ENCODE peak calls at places on chromosomes 5 and 9, in ten cellular contexts. E, P, O, Z, H, R, N, M, X and V are unnamed samples.

GRCh38 chr9:93902051-93902779 is 52.9 kb downstream of the BARX1 start:
- DNase-seq in E (no peak), P (no peak), O (no peak), Z (no peak), H (no peak), R (no peak), N (no peak), M (no peak), X (no peak), V (no peak)

GRCh38 chr5:74576941-74577456 is 63.5 kb downstream of the ENC1 start:
- DNase-seq in E (peak; percentile 34), P (peak; percentile 63), O (no peak), Z (peak; percentile 62), H (no peak), R (no peak), N (no peak), M (peak; percentile 70), X (no peak), V (no peak)

GRCh38 chr5:142319105-142319504 is 5.7 kb downstream of the SPRY4 start:
- DNase-seq in E (no peak), P (no peak), O (no peak), Z (peak; percentile 52), H (peak; percentile 8), R (no peak), N (no peak), M (no peak), X (no peak), V (no peak)

GRCh38 chr5:140108093-140109049 is 5.5 kb upstream of the PURA start:
- DNase-seq in E (no peak), P (no peak), O (peak; percentile 31), Z (no peak), H (peak; percentile 47), R (peak; percentile 12), N (no peak), M (no peak), X (no peak), V (peak; percentile 16)

GRCh38 chr9:93247099-93247865 is 63.3 kb downstream of the WNK2 start:
- DNase-seq in E (no peak), P (no peak), O (no peak), Z (no peak), H (no peak), R (no peak), N (no peak), M (no peak), X (no peak), V (no peak)

GRCh38 chr9:124941689-124942561 is 1.0 kb upstream of the GOLGA1 start:
- DNase-seq in E (peak; percentile 16), P (peak; percentile 70), O (peak; percentile 60), Z (peak; percentile 70), H (no peak), R (peak; percentile 40), N (no peak), M (peak; percentile 59), X (peak; percentile 68), V (peak; percentile 45)

GRCh38 chr5:74124826-74125225 is 498.8 kb downstream of the ARHGEF28 start:
- DNase-seq in E (no peak), P (no peak), O (no peak), Z (peak; percentile 24), H (no peak), R (no peak), N (no peak), M (no peak), X (no peak), V (no peak)

GRCh38 chr9:125634040-125634717 is 72.8 kb downstream of the MAPKAP1 start:
- DNase-seq in E (no peak), P (peak; percentile 48), O (no peak), Z (peak; percentile 77), H (peak; percentile 45), R (no peak), N (no peak), M (peak; percentile 46), X (no peak), V (no peak)

GRCh38 chr9:115606851-115607250 is 488.9 kb upstream of the TNC start:
- DNase-seq in E (no peak), P (peak; percentile 33), O (no peak), Z (peak; percentile 77), H (peak; percentile 52), R (no peak), N (no peak), M (no peak), X (no peak), V (no peak)

DNA sequence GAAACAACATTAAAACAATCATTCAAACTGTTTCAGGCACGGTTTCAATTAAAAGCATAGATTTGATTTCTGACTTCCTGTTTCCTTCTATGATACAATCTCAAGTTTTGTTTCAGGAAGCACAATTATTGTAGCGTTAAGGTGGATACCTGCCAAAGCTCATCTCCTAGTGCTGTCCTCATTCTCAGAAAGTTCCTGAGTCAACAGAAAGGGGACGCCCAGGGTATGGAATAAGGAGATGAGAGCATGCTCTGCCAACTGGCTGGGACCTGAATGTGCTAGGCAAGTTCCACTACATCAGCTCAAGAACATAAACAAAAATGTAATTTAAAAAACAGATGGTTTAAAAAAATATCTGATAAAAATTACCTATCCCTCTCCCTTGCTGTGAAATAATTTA is 2.1 kb upstream of the TRIM14 start:
- DNase-seq in E (no peak), P (peak; percentile 12), O (no peak), Z (no peak), H (peak; percentile 74), R (no peak), N (no peak), M (peak; percentile 38), X (no peak), V (no peak)
- TF ChIP-seq CTCF in E (no peak), P (no peak), O (no peak), Z (no peak), H (peak; percentile 19), R (no peak), N (no peak), M (peak; percentile 27), X (no peak), V (no peak)

GRCh38 chr9:133714606-133715294 is 23.4 kb downstream of the SARDH start:
- DNase-seq in E (no peak), P (peak; percentile 97), O (no peak), Z (peak; percentile 98), H (peak; percentile 9), R (no peak), N (no peak), M (peak; percentile 95), X (no peak), V (peak; percentile 2)

GRCh38 chr9:133717113-133718031 is 20.8 kb downstream of the SARDH start:
- DNase-seq in E (no peak), P (no peak), O (no peak), Z (no peak), H (no peak), R (no peak), N (no peak), M (no peak), X (no peak), V (peak; percentile 2)

GRCh38 chr9:133715295-133715865 is 22.8 kb downstream of the SARDH start:
- DNase-seq in E (no peak), P (peak; percentile 92), O (no peak), Z (peak; percentile 86), H (no peak), R (no peak), N (no peak), M (peak; percentile 83), X (no peak), V (no peak)

GRCh38 chr9:133716564-133717112 is 21.5 kb downstream of the SARDH start:
- DNase-seq in E (no peak), P (peak; percentile 85), O (no peak), Z (no peak), H (no peak), R (no peak), N (no peak), M (peak; percentile 38), X (no peak), V (peak; percentile 2)

DNA sequence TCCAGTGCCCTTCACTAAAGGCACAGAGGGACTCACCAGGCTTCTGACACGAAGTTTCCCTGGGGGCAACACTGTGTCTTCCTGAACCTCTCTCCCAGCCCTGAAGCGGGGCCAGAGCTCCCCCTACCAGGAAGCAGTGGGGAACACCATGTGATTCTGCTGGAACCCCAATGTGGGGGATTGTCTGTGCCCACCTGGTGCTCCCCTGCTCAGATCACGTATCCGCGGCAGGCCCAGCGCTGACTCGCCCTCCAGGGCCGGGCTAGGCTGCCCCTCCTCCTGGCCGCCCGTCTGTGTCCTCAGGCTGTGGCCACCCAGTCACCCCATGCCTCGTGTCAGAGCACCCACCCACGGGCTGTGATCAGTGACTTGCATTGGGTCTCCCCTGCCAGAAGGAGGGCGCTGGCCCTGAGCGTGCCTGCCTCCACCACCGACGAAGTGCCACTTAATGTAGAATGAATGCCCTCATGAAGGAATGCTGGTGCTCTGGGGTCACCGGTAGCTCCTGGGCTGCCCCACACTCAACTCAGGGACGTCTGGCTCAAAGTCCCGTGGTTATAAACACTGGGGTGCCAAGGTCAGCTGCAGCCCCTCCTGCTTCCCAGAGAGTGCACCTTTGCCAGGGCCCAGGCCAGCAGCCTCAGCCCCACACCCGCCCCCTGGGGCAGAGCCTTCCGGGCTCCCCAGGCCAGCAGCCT is 22.1 kb downstream of the SARDH start:
- DNase-seq in E (no peak), P (peak; percentile 66), O (no peak), Z (peak; percentile 64), H (no peak), R (peak; percentile 41), N (no peak), M (peak; percentile 54), X (no peak), V (peak; percentile 38)
- TF ChIP-seq CTCF in E (peak; percentile 21), P (peak; percentile 62), O (no peak), Z (peak; percentile 72), H (no peak), R (peak; percentile 51), N (peak; percentile 52), M (peak; percentile 55), X (no peak), V (no peak)

DNA sequence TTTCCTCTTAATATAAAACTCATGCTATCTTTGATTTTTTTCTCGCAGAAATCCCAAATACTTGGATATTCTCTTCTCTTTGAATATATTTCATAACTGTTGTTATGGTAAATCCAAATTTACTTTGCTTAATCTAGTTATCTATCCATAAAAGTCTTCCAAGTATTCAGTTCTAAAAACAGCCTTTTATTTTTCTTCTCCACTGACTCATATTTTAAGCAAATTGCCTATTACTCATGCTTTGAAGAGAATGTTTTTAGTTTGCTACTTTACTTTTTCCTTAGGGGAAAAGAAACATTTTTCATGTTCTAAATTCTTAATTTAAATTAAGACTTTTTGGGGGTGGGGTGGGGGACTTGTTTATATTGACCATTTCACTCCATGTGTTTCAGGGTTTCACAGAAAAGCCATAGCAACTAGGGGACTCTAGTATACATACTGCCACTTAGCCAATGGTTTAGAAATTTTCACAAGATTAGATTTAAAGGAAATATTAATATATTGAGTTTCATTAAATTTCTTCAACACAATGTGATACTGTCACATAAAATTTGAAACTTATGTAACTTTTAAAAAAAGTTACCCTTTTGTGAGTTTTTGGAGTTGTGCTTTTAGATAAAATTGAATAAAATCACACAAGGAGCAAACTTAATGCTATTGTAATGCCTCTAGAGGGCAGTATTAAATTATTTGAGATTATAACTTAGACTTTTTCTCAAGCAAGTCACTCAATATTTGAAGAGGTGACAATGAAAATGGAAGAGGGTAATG is 545.8 kb upstream of the ARRDC3 start:
- DNase-seq in E (no peak), P (peak; percentile 30), O (no peak), Z (peak; percentile 27), H (peak; percentile 11), R (no peak), N (no peak), M (peak; percentile 32), X (no peak), V (no peak)
- TF ChIP-seq CTCF in E (peak; percentile 48), P (peak; percentile 48), O (peak; percentile 41), Z (peak; percentile 46), H (peak; percentile 31), R (peak; percentile 78), N (peak; percentile 59), M (peak; percentile 55), X (peak; percentile 44), V (peak; percentile 74)

GRCh38 chr5:35960328-35960727 is 21.9 kb upstream of the CAPSL start:
- DNase-seq in E (no peak), P (no peak), O (no peak), Z (no peak), H (no peak), R (no peak), N (no peak), M (no peak), X (no peak), V (no peak)

GRCh38 chr5:35963381-35963843 is 25.0 kb upstream of the CAPSL start:
- DNase-seq in E (no peak), P (no peak), O (no peak), Z (peak; percentile 20), H (peak; percentile 50), R (no peak), N (no peak), M (peak; percentile 19), X (no peak), V (no peak)
- TF ChIP-seq CTCF in E (peak; percentile 30), P (peak; percentile 27), O (no peak), Z (peak; percentile 54), H (peak; percentile 39), R (peak; percentile 63), N (peak; percentile 56), M (peak; percentile 42), X (no peak), V (peak; percentile 62)